ENCODE peak calls at places on chromosomes 13 and 19, in seven cellular contexts. U is heart right ventricle; H is body of pancreas; E is CD8-positive, alpha-beta memory T cell; F is uterus; I is neural progenitor cell; M is IMR-90. J is an unnamed sample.

GRCh38 chr19:40594657-40595077 is 6.5 kb upstream of the LTBP4 start:
- DNase-seq in E (no peak), I (no peak), H (no peak), U (no peak), M (peak; percentile 70), F (no peak), J (no peak)

GRCh38 chr19:328025-328505 is 16.5 kb downstream of the MIER2 start:
- DNase-seq in U (no peak), I (no peak), H (no peak), E (no peak), F (no peak), M (no peak), J (no peak)

GRCh38 chr19:45250832-45251451 is at the start of gene MARK4:
- DNase-seq in M (peak; percentile 34), F (peak; percentile 62), I (peak; percentile 82), E (peak; percentile 51), H (peak; percentile 59), U (peak; percentile 64), J (peak; percentile 49)

GRCh38 chr19:35807633-35808032 is 5.0 kb downstream of the PRODH2 start:
- DNase-seq in I (no peak), U (no peak), E (no peak), H (no peak), M (no peak), F (no peak), J (no peak)

GRCh38 chr19:51119089-51119488 is 5.6 kb upstream of the SIGLEC9 start:
- DNase-seq in M (no peak), U (no peak), I (no peak), E (no peak), F (no peak), H (no peak), J (no peak)

GRCh38 chr19:4557971-4558941 is 1.2 kb downstream of the SEMA6B start:
- DNase-seq in M (no peak), F (peak; percentile 34), I (peak; percentile 67), H (peak; percentile 41), U (no peak), E (peak; percentile 14), J (peak; percentile 35)

GRCh38 chr13:59398661-59399060 is 765.1 kb downstream of the DIAPH3 start:
- DNase-seq in U (no peak), I (no peak), F (no peak), E (no peak), H (no peak), M (no peak), J (no peak)

GRCh38 chr19:46381746-46382345 is 31.5 kb downstream of the CCDC8 start:
- DNase-seq in H (no peak), U (no peak), M (no peak), E (no peak), I (no peak), F (no peak), J (no peak)

GRCh38 chr19:36573948-36574726 is 1.0 kb upstream of the ZNF529 start:
- DNase-seq in U (no peak), H (peak; percentile 20), F (no peak), E (no peak), M (peak; percentile 35), I (no peak), J (peak; percentile 7)

GRCh38 chr13:33904431-33904830 is 86.5 kb downstream of the RFC3 start:
- DNase-seq in U (no peak), I (no peak), E (no peak), M (no peak), H (no peak), F (no peak), J (no peak)

GRCh38 chr19:4284176-4284958 is 5.3 kb downstream of the SHD start:
- DNase-seq in H (no peak), I (peak; percentile 87), M (no peak), F (no peak), E (no peak), U (no peak), J (peak; percentile 90)

GRCh38 chr13:82356667-82357066 is 1525.6 kb downstream of the SLITRK1 start:
- DNase-seq in U (no peak), E (no peak), M (no peak), H (no peak), I (peak; percentile 4), F (no peak), J (no peak)

GRCh38 chr13:107441279-107441678 is 774.1 kb downstream of the LIG4 start:
- DNase-seq in I (no peak), E (no peak), H (no peak), F (no peak), U (no peak), M (peak; percentile 89), J (no peak)

GRCh38 chr19:28905996-28906395 is 307.0 kb downstream of the UQCRFS1 start:
- DNase-seq in M (peak; percentile 88), I (no peak), H (no peak), U (no peak), E (no peak), F (no peak), J (no peak)

GRCh38 chr13:48633695-48634094 is 20.0 kb upstream of the CYSLTR2 start:
- DNase-seq in M (no peak), F (no peak), E (no peak), U (no peak), I (no peak), H (no peak), J (no peak)

GRCh38 chr19:10699650-10700335 is 1.4 kb upstream of the QTRT1 start:
- DNase-seq in I (peak; percentile 70), H (peak; percentile 59), M (peak; percentile 54), U (no peak), E (peak; percentile 58), F (no peak), J (peak; percentile 70)

GRCh38 chr13:27622102-27622820 is 569 bp downstream of the POLR1D start:
- DNase-seq in H (no peak), F (no peak), I (no peak), E (no peak), U (no peak), M (peak; percentile 13), J (peak; percentile 35)

GRCh38 chr13:85969331-85969730 is 170.1 kb upstream of the SLITRK6 start:
- DNase-seq in F (no peak), M (no peak), I (no peak), U (no peak), E (no peak), H (no peak), J (no peak)

GRCh38 chr19:42474743-42475142 is 32.0 kb upstream of the CXCL17 start:
- DNase-seq in M (no peak), F (no peak), H (no peak), E (no peak), I (peak; percentile 42), U (no peak), J (no peak)

DNA sequence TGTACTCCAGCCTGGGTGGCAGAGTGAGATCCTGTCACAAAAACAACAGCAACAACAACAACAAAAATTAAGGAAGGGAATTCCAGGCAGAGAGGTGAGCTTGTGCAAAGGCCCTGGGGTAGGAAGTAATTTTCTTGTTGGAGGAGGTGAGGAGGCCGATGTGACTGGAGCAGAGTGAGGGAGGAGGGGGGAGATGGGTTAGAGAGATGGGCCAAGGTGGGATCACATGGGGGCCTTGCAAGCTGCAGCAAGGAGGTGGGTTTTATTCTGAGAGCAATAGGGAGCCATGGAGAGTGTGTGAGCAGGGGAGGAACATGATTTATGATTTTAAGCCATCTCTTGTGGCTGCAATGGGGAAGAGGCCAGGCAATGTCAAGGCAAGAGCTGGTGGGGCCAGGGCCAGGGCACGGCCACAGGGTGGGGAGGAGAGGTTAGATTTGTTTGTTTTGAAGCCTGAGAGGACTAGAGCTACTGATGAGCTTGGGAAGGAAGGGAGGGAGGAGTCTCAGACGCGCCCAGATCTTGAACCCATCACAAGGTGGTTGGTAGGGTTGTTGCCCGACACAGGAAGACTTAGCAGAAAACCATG is 12.5 kb upstream of the COMP start:
- DNase-seq in H (no peak), F (no peak), M (no peak), U (no peak), E (no peak), I (no peak), J (no peak)
- H3K4me3 ChIP-seq in H (no peak overlapping the region), F (no peak overlapping the region), M (no peak overlapping the region), U (no peak overlapping the region), E (no peak overlapping the region), I (no peak overlapping the region), J (no peak overlapping the region)

DNA sequence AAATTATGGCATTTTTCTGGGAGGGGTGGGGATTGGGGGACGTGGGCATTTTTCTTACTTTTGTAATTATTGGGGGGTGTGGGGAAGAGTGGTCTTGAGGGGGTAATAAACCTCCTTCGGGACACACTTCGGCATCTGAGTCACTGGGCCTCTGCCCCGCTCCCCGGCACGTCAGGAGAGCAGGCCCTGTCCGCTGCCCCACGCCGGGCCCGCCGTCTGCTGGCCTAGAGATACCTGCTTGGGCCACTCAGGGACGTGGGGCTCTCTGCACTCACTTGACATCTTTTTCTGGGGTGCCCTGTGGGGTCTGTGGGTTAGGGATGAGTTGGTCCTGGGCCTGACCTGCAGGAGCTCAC is 3.5 kb upstream of the FTL start:
- DNase-seq in M (no peak), I (no peak), F (no peak), U (no peak), H (no peak), E (no peak), J (no peak)
- H3K4me1 ChIP-seq in M (peaks cover 20% of the 10 kb centered on the region), I (peaks cover 24% of the 10 kb centered on the region), F (no peaks in the 10 kb centered on the region), U (peaks cover 27% of the 10 kb centered on the region), H (peaks cover 32% of the 10 kb centered on the region), E (peaks cover 37% of the 10 kb centered on the region), J (peaks cover 50% of the 10 kb centered on the region)

GRCh38 chr19:2443116-2443784 is 13.5 kb downstream of the LMNB2 start:
- DNase-seq in F (no peak), E (no peak), U (no peak), M (no peak), I (no peak), H (no peak), J (no peak)

GRCh38 chr19:2443785-2444182 is 13.0 kb downstream of the LMNB2 start:
- DNase-seq in H (no peak), M (no peak), I (no peak), U (no peak), F (no peak), E (no peak), J (no peak)

GRCh38 chr19:2440515-2440914 is 13.1 kb upstream of the TIMM13 start:
- DNase-seq in U (no peak), M (no peak), E (no peak), H (no peak), I (no peak), F (no peak), J (no peak)

GRCh38 chr19:2438178-2438577 is 10.8 kb upstream of the TIMM13 start:
- DNase-seq in U (no peak), E (no peak), I (no peak), H (no peak), F (no peak), M (no peak), J (no peak)

DNA sequence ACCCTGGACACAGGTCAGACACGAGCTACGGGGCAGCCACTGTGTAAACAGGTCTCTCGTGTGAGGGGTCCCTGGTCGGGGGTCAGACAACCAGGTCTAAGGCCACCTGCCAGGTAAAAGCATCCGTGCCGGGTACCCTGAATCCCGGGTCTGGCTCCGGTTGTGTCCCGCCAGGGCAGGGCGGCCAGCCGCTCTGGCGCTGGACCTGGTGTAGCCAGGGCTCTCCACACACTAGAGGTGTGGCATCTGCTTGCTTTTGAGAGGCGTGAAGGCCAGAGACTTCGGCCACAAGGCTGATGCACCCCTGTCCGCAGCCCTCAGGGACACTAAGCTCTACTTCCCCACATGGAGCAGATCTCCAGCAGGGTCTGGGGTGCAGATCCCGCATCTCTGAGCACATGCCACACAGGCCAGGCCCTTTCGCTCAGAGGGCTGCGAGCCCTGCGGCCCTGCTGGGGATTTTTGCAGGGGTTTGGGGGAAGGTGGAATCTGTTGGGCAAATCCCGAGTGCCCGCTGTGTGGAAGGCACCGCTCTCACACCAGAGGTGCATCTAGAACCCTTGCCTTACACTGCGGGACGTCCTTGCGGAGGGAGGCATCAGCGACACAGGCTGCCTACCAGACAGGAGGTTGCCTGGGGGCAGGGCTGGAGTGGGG is 13.8 kb upstream of the TIMM13 start:
- DNase-seq in M (no peak), H (no peak), U (no peak), F (no peak), E (no peak), I (no peak), J (no peak)
- H3K27ac ChIP-seq in M (no peak overlapping the region), H (no peak overlapping the region), U (no peak overlapping the region), F (no peak overlapping the region), E (no peak overlapping the region), I (no peak overlapping the region), J (no peak overlapping the region)

GRCh38 chr13:102814025-102814607 is 15.2 kb downstream of the BIVM start:
- DNase-seq in E (no peak), U (no peak), F (no peak), M (no peak), I (no peak), H (no peak), J (no peak)
- H3K4me3 ChIP-seq in E (no peak overlapping the region), U (no peak overlapping the region), F (no peak overlapping the region), M (no peak overlapping the region), I (no peak overlapping the region), H (no peak overlapping the region), J (no peak overlapping the region)

J was measured in transverse colon.